ENCODE peak calls at places on chromosomes 1 and 21, in six cellular contexts. J is CD8-positive, alpha-beta T cell; T is stomach; K is activated naive CD4-positive, alpha-beta T cell treated with anti-CD3 and anti-CD28 coated beads for 36 hours; G is HL-60; V is GM12865. C is an unnamed sample.

GRCh38 chr1:200115532-200115931 is 88.0 kb downstream of the NR5A2 start:
- DNase-seq in J (no peak), T (no peak), K (no peak), G (no peak), V (peak), C (no peak)

GRCh38 chr1:202688401-202688800 is 21.9 kb downstream of the SYT2 start:
- DNase-seq in J (no peak), T (no peak), K (no peak), G (no peak), V (no peak), C (no peak)

GRCh38 chr1:119742193-119742592 is 26.5 kb downstream of the HMGCS2 start:
- DNase-seq in J (no peak), T (no peak), K (no peak), G (no peak), V (no peak), C (no peak)

GRCh38 chr1:215146252-215146975 is 63.9 kb downstream of the KCNK2 start:
- DNase-seq in J (no peak), T (peak), K (peak), G (peak), V (peak), C (no peak)

GRCh38 chr21:39630827-39631226 is 18.1 kb downstream of the B3GALT5 start:
- DNase-seq in J (no peak), T (no peak), K (no peak), G (no peak), V (no peak), C (no peak)

GRCh38 chr1:42845193-42845592 is 1.2 kb upstream of the ZNF691 start:
- DNase-seq in J (no peak), T (no peak), K (no peak), G (no peak), V (no peak), C (no peak)

GRCh38 chr1:59177756-59178155 is 119.1 kb upstream of the FGGY start:
- DNase-seq in J (no peak), T (no peak), K (no peak), G (no peak), V (no peak), C (no peak)

GRCh38 chr1:161763522-161764098 is 2.5 kb upstream of the ATF6 start:
- DNase-seq in J (peak), T (peak), K (peak), G (no peak), V (peak), C (no peak)

GRCh38 chr1:234553241-234554156 is 56.5 kb downstream of the IRF2BP2 start:
- DNase-seq in J (no peak), T (no peak), K (no peak), G (no peak), V (no peak), C (no peak)

GRCh38 chr1:59520194-59520593 is 223.3 kb downstream of the FGGY start:
- DNase-seq in J (no peak), T (no peak), K (no peak), G (no peak), V (no peak), C (no peak)

GRCh38 chr1:53918343-53918742 is 24.4 kb downstream of the DIO1 start:
- DNase-seq in J (no peak), T (no peak), K (no peak), G (no peak), V (no peak), C (no peak)

GRCh38 chr1:7373936-7374760 is 396.9 kb upstream of the VAMP3 start:
- DNase-seq in J (no peak), T (peak), K (no peak), G (no peak), V (no peak), C (no peak)

GRCh38 chr1:236491469-236492136 is 32.2 kb upstream of the LGALS8 start:
- DNase-seq in J (no peak), T (no peak), K (no peak), G (no peak), V (no peak), C (no peak)

GRCh38 chr1:231639819-231640218 is 13.2 kb downstream of the DISC1 start:
- DNase-seq in J (no peak), T (no peak), K (no peak), G (no peak), V (no peak), C (no peak)

GRCh38 chr1:1358433-1359201 is at the start of gene MXRA8:
- DNase-seq in J (no peak), T (no peak), K (no peak), G (no peak), V (no peak), C (no peak)

GRCh38 chr1:12179111-12179519 is 12.3 kb downstream of the TNFRSF1B start:
- DNase-seq in J (peak), T (no peak), K (peak), G (no peak), V (peak), C (peak)

GRCh38 chr1:153348511-153349362 is at the start of gene PGLYRP4:
- DNase-seq in J (no peak), T (no peak), K (no peak), G (no peak), V (no peak), C (no peak)

GRCh38 chr1:157154940-157155514 is 16.8 kb upstream of the ETV3 start:
- DNase-seq in J (no peak), T (peak), K (no peak), G (no peak), V (no peak), C (no peak)

GRCh38 chr1:55692721-55693120 is 477.6 kb upstream of the USP24 start:
- DNase-seq in J (no peak), T (no peak), K (no peak), G (no peak), V (no peak), C (no peak)

C was measured in CD8-positive, alpha-beta memory T cell.